ENCODE peak calls at places on chromosome 7, in ten cellular contexts. I is HL-60, H is transverse colon, W is endothelial cell of umbilical vein, K is K562, Q is GM23338, C is stomach, S is HCT116, P is sigmoid colon, G is GM12878. F is an unnamed sample.

GRCh38 chr7:92751902-92752901 is 84.2 kb downstream of the CDK6 start:
- DNase-seq in S (peak; percentile 77), Q (no peak), W (peak; percentile 77), P (no peak), G (no peak), C (no peak), I (no peak), K (no peak), H (no peak), F (no peak)

GRCh38 chr7:149377386-149377785 is 83.5 kb downstream of the ZNF777 start:
- DNase-seq in P (no peak), I (no peak), G (no peak), C (no peak), W (no peak), K (no peak), H (no peak), Q (no peak), S (no peak), F (no peak)

GRCh38 chr7:30502470-30503251 is 2.0 kb downstream of the GGCT start:
- DNase-seq in C (no peak), G (no peak), I (peak; percentile 54), H (no peak), W (no peak), P (no peak), K (no peak), Q (no peak), S (no peak), F (no peak)

GRCh38 chr7:4700577-4701235 is 18.6 kb downstream of the FOXK1 start:
- DNase-seq in K (no peak), C (no peak), W (peak; percentile 91), G (no peak), Q (no peak), P (no peak), H (no peak), S (no peak), I (no peak), F (no peak)

GRCh38 chr7:148754912-148755311 is 56.2 kb downstream of the CUL1 start:
- DNase-seq in S (no peak), W (no peak), K (no peak), C (no peak), Q (no peak), H (no peak), P (no peak), G (no peak), I (no peak), F (no peak)

GRCh38 chr7:110975476-110975875 is 115.5 kb upstream of the LRRN3 start:
- DNase-seq in G (no peak), P (no peak), Q (no peak), I (no peak), C (no peak), S (no peak), H (no peak), W (no peak), K (no peak), F (no peak)

GRCh38 chr7:71925663-71926062 is 486.5 kb downstream of the CALN1 start:
- DNase-seq in W (no peak), Q (peak; percentile 92), C (no peak), P (no peak), G (no peak), I (no peak), H (no peak), K (no peak), S (no peak), F (no peak)

GRCh38 chr7:91242097-91242846 is 22.0 kb upstream of the FZD1 start:
- DNase-seq in K (no peak), P (no peak), H (no peak), C (no peak), S (no peak), Q (no peak), I (no peak), G (no peak), W (no peak), F (no peak)

DNA sequence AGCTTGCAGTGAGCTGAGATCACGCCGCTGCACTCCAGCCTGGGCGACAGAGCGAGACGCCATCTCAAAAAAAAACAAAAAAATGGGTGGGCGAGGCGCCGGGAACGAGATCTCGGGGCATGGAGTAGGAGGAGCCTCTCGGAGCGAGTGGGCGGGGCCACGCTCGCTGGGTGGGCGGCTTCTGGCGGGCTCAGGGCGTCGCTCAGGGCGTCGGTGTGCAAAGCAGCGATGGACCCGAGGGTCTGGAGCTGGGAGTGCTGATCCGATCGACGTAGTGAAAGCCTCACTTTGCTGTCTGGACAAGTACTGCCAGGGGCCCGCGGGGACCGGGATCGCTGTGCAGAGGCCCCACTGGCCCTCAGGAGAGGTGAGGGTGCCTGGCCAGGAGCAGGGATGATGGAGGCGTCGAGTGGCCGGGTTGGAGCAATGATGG is 22.6 kb upstream of the AMZ1 start:
- DNase-seq in P (no peak), C (no peak), S (no peak), I (no peak), Q (no peak), W (no peak), K (peak; percentile 38), H (no peak), G (no peak), F (no peak)
- TF ChIP-seq POLR2AphosphoS5 in P (no peak), C (no peak), S (no peak), I (no peak), Q (no peak), W (peak; percentile 30), K (no peak), H (no peak), G (no peak), F (no peak)

GRCh38 chr7:143363011-143363937 is 761 bp upstream of the FAM131B start:
- DNase-seq in S (no peak), W (no peak), K (no peak), P (no peak), H (no peak), C (no peak), I (no peak), Q (no peak), G (no peak), F (no peak)

GRCh38 chr7:143359769-143360168 is 2.7 kb downstream of the FAM131B start:
- DNase-seq in C (no peak), I (peak; percentile 41), P (no peak), G (no peak), S (no peak), K (no peak), W (no peak), Q (no peak), H (no peak), F (no peak)

GRCh38 chr7:143360788-143361551 is 1.5 kb downstream of the FAM131B start:
- DNase-seq in W (no peak), S (no peak), I (no peak), P (peak; percentile 64), G (no peak), C (no peak), H (no peak), Q (peak; percentile 74), K (peak; percentile 53), F (no peak)

GRCh38 chr7:143362126-143362961 is at the start of gene FAM131B:
- DNase-seq in K (peak; percentile 76), G (no peak), C (no peak), H (no peak), I (no peak), P (peak; percentile 67), S (no peak), Q (peak; percentile 66), W (no peak), F (no peak)

DNA sequence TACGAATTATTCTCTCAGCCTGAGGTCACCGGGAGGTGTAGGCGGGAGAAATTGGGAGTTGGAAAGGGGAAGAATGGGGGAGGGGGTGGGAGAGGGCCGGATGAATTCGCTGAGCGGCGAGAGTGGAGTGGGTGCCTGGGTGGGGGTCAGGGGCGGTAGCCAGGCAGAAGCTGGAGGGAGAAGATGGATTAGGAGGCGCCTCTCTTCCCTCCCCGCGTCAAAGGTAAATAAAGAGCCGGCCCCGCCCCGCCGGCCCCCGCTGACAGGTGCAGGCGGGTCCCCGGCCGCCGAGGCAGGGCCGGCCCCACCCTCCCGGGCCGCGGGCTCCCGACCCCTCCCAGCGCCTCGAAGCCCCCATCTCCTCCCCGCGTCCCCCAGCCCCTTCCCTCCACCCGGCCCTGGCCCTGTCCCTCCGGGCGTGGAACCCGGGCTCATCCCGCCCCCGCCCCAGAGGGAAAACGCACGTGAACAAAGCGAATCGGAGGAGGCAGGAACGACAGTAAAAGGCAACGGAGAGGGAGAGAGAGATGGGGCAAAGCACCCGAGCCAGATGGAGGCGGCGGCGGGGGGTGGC is 874 bp downstream of the FAM131B start:
- DNase-seq in K (no peak), I (no peak), H (no peak), Q (peak; percentile 69), W (no peak), P (peak; percentile 54), G (no peak), S (no peak), C (no peak), F (no peak)
- H3K27ac ChIP-seq in K (no peak overlapping the region), I (no peak overlapping the region), H (no peak overlapping the region), Q (peak overlapping the region; percentile 74), W (no peak overlapping the region), P (peak overlapping the region; percentile 60), G (no peak overlapping the region), S (no peak overlapping the region), C (no peak overlapping the region), F (no peak overlapping the region)

DNA sequence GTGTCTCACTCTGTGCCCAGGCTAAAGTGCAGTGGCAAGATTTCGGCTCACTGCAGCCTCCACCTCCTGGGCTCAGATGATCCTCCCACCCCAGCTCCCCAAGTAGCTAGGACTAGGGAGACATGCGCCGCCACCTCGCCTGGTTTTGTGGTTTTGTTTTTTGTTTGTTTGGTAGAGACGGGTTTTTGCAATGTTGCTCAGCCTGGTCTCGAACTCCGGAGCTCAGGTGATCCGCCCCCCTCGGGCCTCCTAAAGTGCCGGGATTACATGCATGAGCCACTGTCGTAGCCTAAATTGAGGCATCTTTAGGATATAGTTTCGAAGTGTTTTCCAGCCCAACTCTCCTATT is 781 bp downstream of the ZNF727 start:
- DNase-seq in H (no peak), G (no peak), Q (no peak), P (no peak), I (no peak), W (no peak), S (no peak), C (no peak), K (no peak), F (no peak)
- H3K4me3 ChIP-seq in H (peak overlapping the region; percentile 35), G (no peak overlapping the region), Q (no peak overlapping the region), P (peak overlapping the region; percentile 62), I (no peak overlapping the region), W (no peak overlapping the region), S (no peak overlapping the region), C (peak overlapping the region; percentile 6), K (no peak overlapping the region), F (peak overlapping the region; percentile 31)

GRCh38 chr7:47515305-47515834 is 66.5 kb downstream of the TNS3 start:
- DNase-seq in Q (no peak), H (no peak), I (no peak), S (no peak), W (no peak), C (no peak), K (no peak), G (no peak), P (no peak), F (no peak)

GRCh38 chr7:47514818-47515217 is 67.1 kb downstream of the TNS3 start:
- DNase-seq in I (no peak), S (no peak), W (no peak), K (no peak), Q (no peak), P (no peak), C (no peak), G (no peak), H (no peak), F (no peak)

GRCh38 chr7:47512481-47513176 is 69.3 kb downstream of the TNS3 start:
- DNase-seq in W (no peak), P (no peak), H (no peak), Q (no peak), G (no peak), C (no peak), I (no peak), K (no peak), S (no peak), F (no peak)

GRCh38 chr7:47514367-47514766 is 67.5 kb downstream of the TNS3 start:
- DNase-seq in C (no peak), G (no peak), W (no peak), H (no peak), S (no peak), Q (no peak), P (no peak), I (no peak), K (no peak), F (no peak)

GRCh38 chr7:47513741-47514241 is 68.1 kb downstream of the TNS3 start:
- DNase-seq in W (no peak), G (no peak), H (no peak), C (no peak), I (no peak), Q (no peak), P (peak; percentile 80), S (no peak), K (no peak), F (peak; percentile 26)
- TF ChIP-seq POLR2AphosphoS5 in W (no peak), G (no peak), H (peak; percentile 64), C (no peak), I (no peak), Q (no peak), P (peak; percentile 81), S (no peak), K (no peak), F (peak; percentile 36)